ENCODE peak calls at places on chromosome 9, in four cellular contexts. N, Q, A and K are unnamed samples. For H3K4me1, the result is how much of the 10 kb centered on the place peaks cover.

GRCh38 chr9:33132249-33132772 is 34.8 kb downstream of the B4GALT1 start:
- DNase-seq in N (no peak), Q (no peak), A (no peak), K (no peak)

GRCh38 chr9:81480828-81481604 is 208.3 kb downstream of the TLE1 start:
- DNase-seq in N (no peak), Q (no peak), A (no peak), K (no peak)

GRCh38 chr9:130980526-130980925 is 28.4 kb upstream of the LAMC3 start:
- DNase-seq in N (peak), Q (no peak), A (no peak), K (no peak)

GRCh38 chr9:113770396-113770795 is 105.7 kb upstream of the ZNF618 start:
- DNase-seq in N (no peak), Q (no peak), A (no peak), K (no peak)

GRCh38 chr9:135151905-135152304 is 64.4 kb downstream of the OLFM1 start:
- DNase-seq in N (no peak), Q (no peak), A (no peak), K (no peak)

GRCh38 chr9:137679249-137679648 is 60.4 kb downstream of the EHMT1 start:
- DNase-seq in N (no peak), Q (no peak), A (peak), K (peak)

GRCh38 chr9:113934826-113935676 is 58.9 kb downstream of the ZNF618 start:
- DNase-seq in N (no peak), Q (no peak), A (no peak), K (no peak)

GRCh38 chr9:401223-401622 is 186.6 kb downstream of the DOCK8 start:
- DNase-seq in N (no peak), Q (no peak), A (no peak), K (no peak)

GRCh38 chr9:90851444-90851843 is 49.8 kb downstream of the SYK start:
- DNase-seq in N (no peak), Q (no peak), A (no peak), K (no peak)

GRCh38 chr9:124786881-124787573 is 10.1 kb downstream of the OLFML2A start:
- DNase-seq in N (no peak), Q (no peak), A (no peak), K (no peak)

GRCh38 chr9:89154651-89155336 is 23.8 kb downstream of the SHC3 start:
- DNase-seq in N (no peak), Q (no peak), A (no peak), K (no peak)

GRCh38 chr9:5587024-5587423 is 41.9 kb upstream of the RIC1 start:
- DNase-seq in N (no peak), Q (no peak), A (no peak), K (no peak)

GRCh38 chr9:93945400-93946337 is 9.5 kb downstream of the BARX1 start:
- DNase-seq in N (no peak), Q (no peak), A (no peak), K (no peak)

GRCh38 chr9:6907772-6908381 is 150.1 kb downstream of the KDM4C start:
- DNase-seq in N (peak), Q (peak), A (no peak), K (no peak)

GRCh38 chr9:137666505-137666809 is 47.7 kb downstream of the EHMT1 start:
- DNase-seq in N (no peak), Q (no peak), A (no peak), K (no peak)

GRCh38 chr9:706606-707451 is 134.7 kb upstream of the DMRT1 start:
- DNase-seq in N (peak), Q (peak), A (no peak), K (no peak)

GRCh38 chr9:106897223-106897622 is 34.3 kb downstream of the ZNF462 start:
- DNase-seq in N (no peak), Q (no peak), A (no peak), K (no peak)

GRCh38 chr9:120951960-120952630 is 25.5 kb upstream of the TRAF1 start:
- DNase-seq in N (no peak), Q (no peak), A (no peak), K (no peak)

GRCh38 chr9:81671880-81672280 is 17.5 kb downstream of the TLE1 start:
- DNase-seq in N (no peak), Q (no peak), A (no peak), K (no peak)

GRCh38 chr9:95609426-95609825 is 92.7 kb upstream of the PTCH1 start:
- DNase-seq in N (no peak), Q (no peak), A (no peak), K (no peak)

GRCh38 chr9:4359016-4359415 is 59.1 kb upstream of the GLIS3 start:
- DNase-seq in N (no peak), Q (no peak), A (no peak), K (no peak)

GRCh38 chr9:79662553-79662956 is 90.8 kb downstream of the TLE4 start:
- DNase-seq in N (no peak), Q (no peak), A (no peak), K (no peak)

GRCh38 chr9:16039103-16039987 is 486.5 kb downstream of the CCDC171 start:
- DNase-seq in N (no peak), Q (peak), A (peak), K (no peak)

GRCh38 chr9:81665514-81665838 is 23.9 kb downstream of the TLE1 start:
- DNase-seq in N (no peak), Q (no peak), A (no peak), K (no peak)

GRCh38 chr9:3281399-3281798 is 244.4 kb downstream of the RFX3 start:
- DNase-seq in N (no peak), Q (no peak), A (no peak), K (no peak)

GRCh38 chr9:33475357-33475756 is 1.6 kb upstream of the NOL6 start:
- DNase-seq in N (no peak), Q (no peak), A (no peak), K (no peak)

DNA sequence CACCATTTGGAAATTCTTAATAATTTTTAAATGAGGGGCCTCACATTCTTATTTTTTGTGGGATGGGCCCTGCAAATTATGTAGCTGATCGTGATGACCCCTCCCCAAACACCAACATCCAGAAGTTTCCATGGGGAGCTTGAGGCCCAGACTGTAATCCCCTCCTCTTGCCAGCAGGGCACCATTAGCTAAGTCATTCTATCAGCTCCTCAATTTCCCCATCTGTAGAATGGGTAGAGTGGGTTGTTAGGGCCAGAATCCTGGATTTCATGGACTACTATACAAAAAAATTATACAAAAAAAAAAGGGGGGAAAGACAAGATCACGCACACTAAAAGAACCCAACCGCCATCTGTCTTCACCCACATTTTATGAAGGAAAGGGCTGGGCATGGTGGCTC is 38.4 kb downstream of the SHB start:
- DNase-seq in N (peak), Q (no peak), A (no peak), K (no peak)
- H3K4me1 ChIP-seq in N (under half), Q (half or more), A (under half), K (under half)

DNA sequence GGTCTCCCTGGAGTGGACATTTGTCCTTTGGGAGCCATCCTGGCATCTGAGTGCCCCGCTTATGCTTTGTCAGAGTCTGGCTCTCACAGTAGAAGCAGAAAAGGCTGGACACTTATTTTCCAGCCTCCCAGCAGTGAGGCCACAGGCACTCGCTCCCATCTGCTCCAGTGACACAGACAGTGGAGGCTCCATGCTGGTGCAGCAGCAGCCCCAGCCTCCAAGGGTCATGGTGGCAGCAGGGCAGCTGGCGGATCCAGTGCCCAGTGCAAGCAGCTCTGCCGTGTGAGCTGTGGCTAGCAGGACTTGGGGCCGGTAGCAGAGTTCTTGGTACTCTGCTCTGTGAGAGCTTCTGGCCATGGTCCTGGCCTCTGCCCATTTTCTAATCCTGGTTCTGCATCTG is 157.3 kb upstream of the ALDH1B1 start:
- DNase-seq in N (no peak), Q (no peak), A (no peak), K (no peak)
- TF ChIP-seq ATF2 in N (no peak), Q (no peak), A (no peak), K (no peak)

GRCh38 chr9:27368317-27368985 is 71.5 kb upstream of the EQTN start:
- DNase-seq in N (no peak), Q (no peak), A (no peak), K (no peak)
- H3K4me1 ChIP-seq in N (under half), Q (under half), A (under half), K (under half)

DNA sequence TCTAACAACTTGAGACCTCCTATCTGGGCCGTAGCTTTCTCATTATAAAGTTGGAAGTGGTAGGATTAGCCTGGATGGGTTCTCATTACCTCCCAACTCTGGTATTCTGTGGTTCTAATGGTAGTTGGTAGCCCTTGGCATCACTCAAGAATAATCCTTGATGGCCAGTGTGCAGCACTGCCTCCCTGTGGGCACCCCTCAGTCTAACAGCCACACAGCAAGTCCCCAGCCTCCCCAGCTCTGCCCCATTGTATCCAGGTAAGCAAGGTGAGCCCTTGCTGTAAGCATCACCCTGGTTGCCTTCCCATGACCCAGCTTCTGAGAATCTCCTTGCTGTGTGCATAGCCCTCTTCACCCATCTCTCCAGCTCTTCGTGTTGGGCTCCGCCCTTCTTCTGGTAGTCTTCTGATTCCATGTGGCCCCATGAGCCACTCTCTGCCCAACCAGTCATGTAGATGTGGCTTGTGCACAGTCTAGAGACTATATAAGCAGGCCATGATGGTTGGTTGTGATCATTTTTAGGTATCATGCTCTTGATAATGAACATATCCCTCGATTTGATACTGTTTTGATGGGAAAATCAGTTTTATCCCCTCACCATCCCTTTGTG is 57.6 kb upstream of the GRHPR start:
- DNase-seq in N (peak), Q (no peak), A (no peak), K (no peak)
- TF ChIP-seq ATF2 in N (no peak), Q (no peak), A (no peak), K (no peak)

GRCh38 chr9:127903557-127904475 is 4.4 kb upstream of the ST6GALNAC6 start:
- DNase-seq in N (peak), Q (peak), A (no peak), K (no peak)
- H3K4me1 ChIP-seq in N (half or more), Q (under half), A (under half), K (half or more)

GRCh38 chr9:126363250-126363649 is 36.6 kb downstream of the MVB12B start:
- DNase-seq in N (no peak), Q (no peak), A (no peak), K (no peak)
- TF ChIP-seq ATF2 in N (no peak), Q (no peak), A (no peak), K (no peak)